ENCODE peak calls at places on chromosomes 5 and 9, in four cellular contexts. E is activated CD8-positive, alpha-beta memory T cell treated with anti-CD3 and anti-CD28 coated beads, Interleukin-2, amount 50 U/mL, for 48 hours; Q is stimulated activated naive CD8-positive, alpha-beta T cell treated with anti-CD3 and anti-CD28 coated beads, Interleukin-15, amount 100 ng/mL, for 72 hours; O is stimulated activated CD4-positive, alpha-beta T cell treated with anti-CD3 and anti-CD28 coated beads, Interleukin-1b, Interleukin-23, amount 100 ng/mL, for 4 hours. L is an unnamed sample.

GRCh38 chr5:135106610-135107009 is 72.6 kb upstream of the PITX1 start:
- DNase-seq in Q (no peak), E (no peak), O (no peak), L (no peak)

GRCh38 chr9:128902351-128903078 is 18.3 kb upstream of the PHYHD1 start:
- DNase-seq in O (peak), Q (peak), E (peak), L (peak)

GRCh38 chr5:14143843-14144585 is 872 bp downstream of the TRIO start:
- DNase-seq in E (peak), Q (peak), O (peak), L (peak)

GRCh38 chr5:159290741-159291140 is 27.7 kb downstream of the UBLCP1 start:
- DNase-seq in O (no peak), Q (no peak), E (no peak), L (no peak)

GRCh38 chr5:78626009-78626571 is 22.5 kb downstream of the LHFPL2 start:
- DNase-seq in E (no peak), O (no peak), Q (no peak), L (no peak)

GRCh38 chr9:134316444-134317160 is 9.7 kb upstream of the RXRA start:
- DNase-seq in O (no peak), Q (no peak), E (no peak), L (no peak)

GRCh38 chr9:129014124-129014523 is 14.0 kb downstream of the SH3GLB2 start:
- DNase-seq in Q (no peak), E (no peak), O (no peak), L (no peak)

GRCh38 chr5:176500511-176500910 is 36.7 kb downstream of the RNF44 start:
- DNase-seq in E (no peak), Q (no peak), O (no peak), L (no peak)

GRCh38 chr5:94276751-94277150 is 341.7 kb downstream of the KIAA0825 start:
- DNase-seq in E (no peak), Q (no peak), O (no peak), L (no peak)

GRCh38 chr5:166581827-166582226 is 1709.6 kb upstream of the WWC1 start:
- DNase-seq in E (no peak), Q (no peak), O (no peak), L (no peak)

GRCh38 chr5:23631283-23632045 is 124.1 kb downstream of the PRDM9 start:
- DNase-seq in E (no peak), O (no peak), Q (no peak), L (no peak)

GRCh38 chr9:126397056-126397455 is 70.4 kb downstream of the MVB12B start:
- DNase-seq in O (peak), E (peak), Q (peak), L (peak)

GRCh38 chr9:132037470-132037869 is 42.2 kb downstream of the MED27 start:
- DNase-seq in E (no peak), O (no peak), Q (no peak), L (no peak)

GRCh38 chr9:117868594-117868993 is 164.4 kb downstream of the TLR4 start:
- DNase-seq in E (no peak), Q (no peak), O (no peak), L (no peak)

GRCh38 chr9:131798166-131798565 is 58.3 kb upstream of the RAPGEF1 start:
- DNase-seq in E (no peak), Q (no peak), O (no peak), L (no peak)

GRCh38 chr9:127927457-127928231 is 2.9 kb downstream of the PIP5KL1 start:
- DNase-seq in Q (peak), E (peak), O (peak), L (no peak)

GRCh38 chr5:156481741-156482140 is 154.8 kb downstream of the SGCD start:
- DNase-seq in E (no peak), O (no peak), Q (no peak), L (no peak)

GRCh38 chr5:107652839-107653607 is 17.7 kb downstream of the EFNA5 start:
- DNase-seq in E (no peak), Q (no peak), O (no peak), L (no peak)

GRCh38 chr9:137972988-137973470 is 95.4 kb downstream of the CACNA1B start:
- DNase-seq in E (no peak), O (no peak), Q (no peak), L (no peak)

GRCh38 chr5:7876867-7877266 is 7.9 kb downstream of the MTRR start:
- DNase-seq in E (no peak), O (no peak), Q (no peak), L (no peak)

GRCh38 chr5:223791-224190 is 5.7 kb downstream of the SDHA start:
- DNase-seq in E (peak), O (no peak), Q (no peak), L (no peak)

GRCh38 chr9:137721479-137721878 is 102.7 kb downstream of the EHMT1 start:
- DNase-seq in E (no peak), O (no peak), Q (no peak), L (no peak)

GRCh38 chr9:13586726-13587392 is 307.4 kb upstream of the MPDZ start:
- DNase-seq in Q (no peak), O (no peak), E (no peak), L (no peak)

GRCh38 chr5:43773032-43773830 is 170.3 kb downstream of the NNT start:
- DNase-seq in E (no peak), O (no peak), Q (no peak), L (no peak)

GRCh38 chr9:86827893-86828292 is 119.4 kb downstream of the GAS1 start:
- DNase-seq in O (no peak), Q (no peak), E (no peak), L (no peak)

GRCh38 chr9:101877439-101877838 is 139.0 kb upstream of the GRIN3A start:
- DNase-seq in E (no peak), Q (no peak), O (no peak), L (no peak)

GRCh38 chr5:34900660-34901059 is 14.6 kb downstream of the RAD1 start:
- DNase-seq in O (no peak), E (no peak), Q (no peak), L (no peak)

GRCh38 chr5:32542216-32543059 is 42.9 kb upstream of the SUB1 start:
- DNase-seq in E (no peak), Q (no peak), O (no peak), L (no peak)

GRCh38 chr5:107661038-107661649 is 9.6 kb downstream of the EFNA5 start:
- DNase-seq in O (no peak), Q (no peak), E (no peak), L (no peak)

GRCh38 chr5:137283801-137284200 is 215.3 kb downstream of the SPOCK1 start:
- DNase-seq in Q (no peak), O (no peak), E (no peak), L (no peak)

GRCh38 chr9:15889555-15889954 is 336.7 kb downstream of the CCDC171 start:
- DNase-seq in E (no peak), Q (no peak), O (no peak), L (no peak)

GRCh38 chr5:39100851-39101396 is 26.7 kb upstream of the RICTOR start:
- DNase-seq in O (no peak), Q (no peak), E (no peak), L (no peak)

GRCh38 chr5:115720888-115721287 is 95.1 kb upstream of the TMED7 start:
- DNase-seq in Q (no peak), O (no peak), E (no peak), L (no peak)

L was measured in GM19239.